ENCODE peak calls at places on chromosomes 12 and 14, in five cellular contexts. O is HepG2, K is A549, T is IMR-90, M is H1. C is an unnamed sample.

GRCh38 chr12:52947738-52948423 is 1.0 kb upstream of the KRT18 start:
- DNase-seq in M (peak; percentile 52), O (no peak), T (no peak), K (no peak), C (peak; percentile 5)

GRCh38 chr14:38339704-38340103 is 83.8 kb upstream of the CLEC14A start:
- DNase-seq in T (peak; percentile 71), K (no peak), M (no peak), O (no peak), C (no peak)

GRCh38 chr12:116055895-116056607 is 221.4 kb downstream of the MED13L start:
- DNase-seq in O (no peak), K (no peak), M (no peak), T (no peak), C (no peak)

GRCh38 chr12:50218386-50218785 is 51.2 kb upstream of the CERS5 start:
- DNase-seq in K (no peak), T (peak; percentile 71), O (no peak), M (no peak), C (no peak)

GRCh38 chr12:34033628-34034296 is 11.5 kb downstream of the ALG10 start:
- DNase-seq in T (peak; percentile 42), M (no peak), K (no peak), O (peak; percentile 12), C (peak; percentile 18)

GRCh38 chr12:32535260-32535999 is 136.1 kb downstream of the FGD4 start:
- DNase-seq in T (peak; percentile 69), M (no peak), O (peak; percentile 33), K (peak; percentile 31), C (no peak)

GRCh38 chr12:18468521-18469075 is 207.3 kb downstream of the PIK3C2G start:
- DNase-seq in O (no peak), T (peak; percentile 76), K (no peak), M (no peak), C (no peak)

GRCh38 chr12:94180558-94181296 is 32.4 kb downstream of the PLXNC1 start:
- DNase-seq in K (no peak), T (no peak), M (no peak), O (peak; percentile 6), C (no peak)

GRCh38 chr12:129961111-129961510 is 57.3 kb upstream of the TMEM132D start:
- DNase-seq in O (no peak), T (no peak), M (no peak), K (no peak), C (no peak)

GRCh38 chr12:51318846-51319570 is 5.0 kb downstream of the BIN2 start:
- DNase-seq in T (no peak), K (no peak), M (no peak), O (no peak), C (no peak)

GRCh38 chr12:91055976-91056375 is 1.8 kb downstream of the KERA start:
- DNase-seq in M (no peak), T (no peak), K (no peak), O (no peak), C (no peak)

GRCh38 chr12:29505078-29505477 is 7.6 kb upstream of the OVCH1 start:
- DNase-seq in M (no peak), K (no peak), T (no peak), O (no peak), C (no peak)

GRCh38 chr12:89999699-90000505 is 291.3 kb upstream of the ATP2B1 start:
- DNase-seq in O (no peak), T (peak; percentile 65), M (no peak), K (no peak), C (no peak)

GRCh38 chr12:39406257-39406656 is 36.7 kb downstream of the KIF21A start:
- DNase-seq in M (no peak), K (no peak), T (no peak), O (no peak), C (no peak)

GRCh38 chr14:52299692-52300278 is 14.3 kb upstream of the PTGER2 start:
- DNase-seq in T (peak; percentile 71), O (peak; percentile 59), K (peak; percentile 54), M (no peak), C (peak; percentile 14)

GRCh38 chr12:27965411-27965810 is 7.1 kb downstream of the PTHLH start:
- DNase-seq in M (no peak), K (no peak), O (no peak), T (peak; percentile 63), C (no peak)

DNA sequence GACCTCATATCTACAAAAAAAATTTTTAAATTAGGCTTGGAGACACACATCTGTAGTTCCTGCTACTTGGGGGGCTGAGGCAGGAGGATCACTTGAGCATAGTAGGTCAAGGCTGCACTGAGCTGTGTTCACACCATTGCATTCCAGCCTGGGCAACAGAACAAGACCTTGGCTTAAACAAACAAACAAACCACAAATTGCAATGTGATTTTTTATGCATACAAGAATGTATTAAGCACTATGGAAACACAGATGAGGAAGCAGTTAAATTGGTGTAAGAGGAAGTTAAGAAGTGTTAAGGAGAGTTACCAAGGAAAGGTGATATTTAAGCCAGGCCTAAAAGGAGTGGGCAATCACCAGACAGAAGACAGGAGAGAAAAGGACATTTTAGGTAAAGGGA is 83.6 kb upstream of the HECTD1 start:
- DNase-seq in O (no peak), M (no peak), T (no peak), K (no peak), C (no peak)
- TF ChIP-seq MAFK in O (no peak), M (no peak), T (no peak), K (no peak), C (no peak)

DNA sequence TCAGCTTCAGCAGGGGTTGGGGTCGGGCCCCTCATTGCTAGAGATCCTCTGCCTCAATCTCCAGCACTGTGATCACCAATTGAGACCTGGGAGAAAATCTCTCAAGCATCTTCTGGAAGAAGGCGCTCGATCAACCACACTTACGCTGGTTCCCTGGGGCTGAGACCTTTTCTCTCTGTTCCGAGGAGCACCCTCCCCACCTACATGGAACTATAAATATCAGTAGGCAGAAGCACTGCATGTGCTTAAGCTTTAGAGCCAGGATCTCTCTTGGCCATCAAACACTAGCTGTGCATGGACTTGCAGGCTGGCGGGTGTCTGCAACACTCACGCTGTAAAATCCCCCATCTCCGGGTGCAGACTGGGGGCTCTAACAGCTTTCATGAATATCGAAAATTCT is 38.2 kb upstream of the KCNA1 start:
- DNase-seq in K (no peak), M (no peak), T (no peak), O (no peak), C (no peak)
- TF ChIP-seq MAFK in K (no peak), M (no peak), T (no peak), O (no peak), C (no peak)

GRCh38 chr14:66603945-66604344 is 96.0 kb downstream of the GPHN start:
- DNase-seq in K (no peak), T (no peak), O (no peak), M (no peak), C (no peak)

GRCh38 chr14:66596241-66596985 is 88.5 kb downstream of the GPHN start:
- DNase-seq in T (no peak), K (no peak), O (no peak), M (no peak), C (no peak)

GRCh38 chr14:66595394-66595793 is 87.4 kb downstream of the GPHN start:
- DNase-seq in K (no peak), O (no peak), T (no peak), M (no peak), C (no peak)

GRCh38 chr14:66601932-66602578 is 94.1 kb downstream of the GPHN start:
- DNase-seq in T (no peak), O (no peak), K (no peak), M (no peak), C (no peak)

DNA sequence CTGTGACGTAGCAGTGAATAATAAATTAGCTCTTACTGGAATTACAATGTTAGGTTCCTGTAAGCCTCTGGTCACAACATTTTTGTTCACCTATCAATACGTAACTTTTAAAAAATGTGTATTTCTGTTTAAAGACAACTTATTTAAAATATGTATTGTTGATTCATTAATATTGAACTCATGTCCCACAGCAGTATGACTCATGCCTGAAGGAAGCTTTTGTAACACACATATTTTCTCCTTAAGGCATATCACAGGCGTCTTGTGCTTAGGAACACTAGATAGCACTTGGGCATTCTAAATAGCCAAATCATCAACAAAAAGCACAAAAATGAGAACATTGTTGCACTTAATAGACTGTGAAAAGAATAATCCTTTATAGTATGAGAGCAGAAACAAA is 92.5 kb downstream of the GPHN start:
- DNase-seq in T (peak; percentile 40), K (no peak), O (no peak), M (no peak), C (no peak)
- TF ChIP-seq MAFK in T (no peak), K (no peak), O (no peak), M (no peak), C (no peak)

DNA sequence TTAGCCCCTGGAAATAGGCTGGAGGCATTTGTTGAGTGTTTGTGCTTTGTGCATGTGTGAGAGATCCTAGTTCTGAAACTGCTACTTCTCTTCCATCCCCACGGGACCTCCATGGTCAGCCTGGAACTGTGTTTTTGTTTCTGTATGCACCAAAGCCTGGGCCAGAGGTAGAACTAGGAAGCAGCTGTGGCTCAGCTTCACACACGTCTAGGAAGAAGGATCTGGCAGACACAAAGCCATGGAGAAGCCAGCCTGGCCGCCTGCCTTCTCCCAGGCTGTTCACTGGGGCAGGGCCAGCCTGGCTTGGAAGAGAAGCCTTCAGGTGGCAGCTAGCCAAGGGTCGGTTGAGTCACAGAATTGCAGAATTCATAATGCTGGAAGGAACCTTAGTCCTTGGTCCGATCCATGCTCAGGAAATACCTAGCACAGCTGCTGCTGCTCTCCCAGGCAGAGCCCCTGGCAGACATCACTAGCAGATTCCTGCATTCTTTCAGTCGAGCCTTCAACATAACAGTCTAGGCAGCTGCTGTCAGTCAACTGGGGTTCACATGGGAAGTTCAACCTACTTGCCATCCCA is 27.0 kb downstream of the RIN3 start:
- DNase-seq in M (no peak), T (peak; percentile 100), K (peak; percentile 77), O (no peak), C (no peak)
- TF ChIP-seq MAFK in M (no peak), T (peak; percentile 46), K (no peak), O (no peak), C (no peak)